ENCODE peak calls at places on chromosomes 1 and 21, in seven cellular contexts. B is lower leg skin, K is uterus, V is transverse colon, A is spleen, G is esophagus squamous epithelium, Z is Peyer's patch. O is an unnamed sample.

GRCh38 chr1:224852901-224853568 is 76.4 kb upstream of the DNAH14 start:
- DNase-seq in V (no peak), K (no peak), Z (no peak), B (no peak), G (no peak), A (no peak), O (no peak)

GRCh38 chr1:92853299-92853698 is 21.5 kb downstream of the RPL5 start:
- DNase-seq in B (no peak), G (no peak), V (no peak), Z (no peak), K (no peak), A (no peak), O (no peak)

GRCh38 chr1:184792450-184792969 is 37.9 kb upstream of the EDEM3 start:
- DNase-seq in V (peak; percentile 74), A (no peak), G (no peak), Z (peak; percentile 73), B (peak; percentile 90), K (peak; percentile 55), O (peak; percentile 97)

GRCh38 chr1:204711947-204712701 is 26.6 kb upstream of the LRRN2 start:
- DNase-seq in G (no peak), Z (peak; percentile 76), K (no peak), B (peak; percentile 77), A (no peak), V (peak; percentile 56), O (no peak)

GRCh38 chr1:53594391-53595180 is 135.4 kb downstream of the DMRTB1 start:
- DNase-seq in A (peak; percentile 72), Z (no peak), K (no peak), G (no peak), B (no peak), V (no peak), O (no peak)

GRCh38 chr1:109928591-109929111 is 18.0 kb downstream of the CSF1 start:
- DNase-seq in V (peak; percentile 36), B (peak; percentile 89), A (no peak), Z (no peak), K (peak; percentile 75), G (no peak), O (peak; percentile 54)

GRCh38 chr1:230853736-230854135 is 14.6 kb downstream of the C1orf198 start:
- DNase-seq in Z (no peak), K (no peak), B (no peak), V (no peak), G (no peak), A (no peak), O (no peak)

GRCh38 chr1:89781494-89782126 is 39.2 kb upstream of the LRRC8D start:
- DNase-seq in G (no peak), A (no peak), V (no peak), Z (no peak), B (no peak), K (no peak), O (no peak)

GRCh38 chr1:173913111-173913510 is 4.0 kb downstream of the SERPINC1 start:
- DNase-seq in B (no peak), V (no peak), Z (no peak), K (no peak), G (no peak), A (no peak), O (no peak)

GRCh38 chr1:94418664-94419655 is 771 bp downstream of the ABCD3 start:
- DNase-seq in G (no peak), A (no peak), B (peak; percentile 89), K (peak; percentile 51), Z (no peak), V (peak; percentile 50), O (peak; percentile 70)

GRCh38 chr1:59903136-59903754 is 23.3 kb downstream of the CYP2J2 start:
- DNase-seq in K (no peak), G (no peak), A (no peak), Z (no peak), V (no peak), B (no peak), O (peak; percentile 42)

GRCh38 chr1:234710381-234710780 is 100.4 kb upstream of the IRF2BP2 start:
- DNase-seq in A (no peak), G (no peak), Z (no peak), K (no peak), V (no peak), B (peak; percentile 67), O (no peak)

GRCh38 chr21:43956667-43957030 is 55.5 kb upstream of the TRAPPC10 start:
- DNase-seq in V (no peak), Z (no peak), B (no peak), K (no peak), A (no peak), G (no peak), O (no peak)

GRCh38 chr21:36428789-36429671 is 43.8 kb downstream of the CHAF1B start:
- DNase-seq in V (no peak), K (no peak), Z (no peak), G (no peak), B (no peak), A (no peak), O (no peak)

GRCh38 chr1:181033128-181033798 is 520 bp upstream of the MR1 start:
- DNase-seq in K (peak; percentile 40), Z (peak; percentile 57), G (no peak), V (peak; percentile 34), A (no peak), B (peak; percentile 88), O (peak; percentile 20)

GRCh38 chr1:186302378-186302920 is 72.6 kb downstream of the TPR start:
- DNase-seq in G (no peak), Z (no peak), K (no peak), V (no peak), B (no peak), A (no peak), O (no peak)

GRCh38 chr1:3236955-3237354 is 168.0 kb downstream of the PRDM16 start:
- DNase-seq in V (no peak), A (no peak), B (no peak), G (no peak), Z (no peak), K (no peak), O (no peak)

GRCh38 chr21:31366825-31367224 is 22.8 kb upstream of the TIAM1 start:
- DNase-seq in B (no peak), A (no peak), K (no peak), Z (no peak), G (no peak), V (no peak), O (no peak)

GRCh38 chr1:98794196-98794886 is 132.8 kb downstream of the SNX7 start:
- DNase-seq in A (no peak), Z (no peak), G (no peak), B (no peak), K (peak; percentile 14), V (peak; percentile 36), O (peak; percentile 62)

DNA sequence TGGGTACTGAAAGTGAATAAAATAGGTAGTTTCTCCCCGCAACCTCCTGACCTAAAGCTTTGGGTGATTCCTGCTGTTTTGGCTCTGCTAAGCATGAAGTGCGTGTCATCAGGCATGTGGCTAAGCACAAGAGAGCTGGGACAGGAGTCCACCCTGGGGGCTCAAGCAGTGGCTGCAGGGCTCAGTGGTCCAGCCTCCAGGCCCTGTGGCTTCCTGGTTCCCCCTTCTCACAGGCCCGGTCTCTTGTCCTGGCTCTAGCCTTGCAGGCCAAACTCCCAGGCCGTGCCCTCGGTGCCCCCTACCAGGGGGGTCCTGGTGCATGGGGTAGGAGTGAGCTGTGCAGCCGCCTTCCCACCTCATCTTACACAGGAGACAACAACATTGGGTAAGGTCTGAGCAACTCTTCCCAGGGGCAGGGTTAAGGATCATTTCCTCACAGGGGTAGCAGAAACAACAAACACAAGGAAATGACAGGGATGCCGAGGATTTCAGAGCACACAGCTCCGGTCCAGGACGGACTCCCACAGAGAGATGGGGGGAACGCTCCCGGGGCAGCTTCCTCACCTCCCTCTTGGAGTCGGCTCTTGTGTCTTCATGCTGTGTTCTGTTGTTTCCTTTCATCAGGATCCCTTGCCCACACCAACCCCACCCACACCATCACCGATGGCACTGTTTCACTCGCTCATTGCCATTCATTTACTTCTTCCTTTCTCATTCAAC is 19.8 kb upstream of the SLC2A1 start:
- DNase-seq in B (no peak), A (no peak), G (no peak), V (no peak), Z (no peak), K (no peak), O (no peak)
- TF ChIP-seq POLR2A in B (no peak), A (no peak), G (no peak), V (no peak), Z (no peak), K (no peak), O (no peak)

GRCh38 chr1:150613061-150613920 is 16.1 kb downstream of the ENSA start:
- DNase-seq in V (peak; percentile 69), Z (no peak), A (no peak), K (no peak), G (no peak), B (no peak), O (peak; percentile 44)
- TF ChIP-seq POLR2A in V (no peak), Z (no peak), A (no peak), K (no peak), G (peak; percentile 21), B (no peak), O (no peak)

DNA sequence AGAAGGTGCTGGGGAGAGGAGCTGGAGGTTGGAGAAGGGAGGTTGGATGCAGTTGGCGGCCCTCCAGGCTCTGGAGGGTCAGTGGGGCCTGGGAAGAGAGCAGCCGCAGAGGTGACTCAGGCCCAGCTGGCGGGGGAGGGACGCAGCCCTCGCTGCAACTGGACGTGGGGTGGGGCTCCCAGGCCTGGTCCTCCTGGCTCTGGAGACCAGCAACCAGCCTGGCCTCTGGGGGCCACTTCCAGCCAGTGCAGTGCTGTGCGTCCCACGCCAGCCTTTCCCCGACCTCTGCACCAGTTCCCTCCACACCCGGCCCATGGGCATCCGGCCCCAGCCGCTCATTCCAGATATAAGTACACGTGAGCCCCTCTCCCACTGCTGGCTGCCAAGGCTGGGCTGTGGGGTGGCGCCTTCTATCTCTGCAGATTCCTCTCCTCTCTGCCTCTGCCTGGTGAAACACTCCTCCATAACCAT is 38.0 kb upstream of the COL18A1 start:
- DNase-seq in G (no peak), V (peak; percentile 55), K (peak; percentile 90), A (no peak), Z (peak; percentile 60), B (peak; percentile 90), O (peak; percentile 65)
- TF ChIP-seq POLR2A in G (no peak), V (no peak), K (no peak), A (no peak), Z (no peak), B (no peak), O (no peak)

DNA sequence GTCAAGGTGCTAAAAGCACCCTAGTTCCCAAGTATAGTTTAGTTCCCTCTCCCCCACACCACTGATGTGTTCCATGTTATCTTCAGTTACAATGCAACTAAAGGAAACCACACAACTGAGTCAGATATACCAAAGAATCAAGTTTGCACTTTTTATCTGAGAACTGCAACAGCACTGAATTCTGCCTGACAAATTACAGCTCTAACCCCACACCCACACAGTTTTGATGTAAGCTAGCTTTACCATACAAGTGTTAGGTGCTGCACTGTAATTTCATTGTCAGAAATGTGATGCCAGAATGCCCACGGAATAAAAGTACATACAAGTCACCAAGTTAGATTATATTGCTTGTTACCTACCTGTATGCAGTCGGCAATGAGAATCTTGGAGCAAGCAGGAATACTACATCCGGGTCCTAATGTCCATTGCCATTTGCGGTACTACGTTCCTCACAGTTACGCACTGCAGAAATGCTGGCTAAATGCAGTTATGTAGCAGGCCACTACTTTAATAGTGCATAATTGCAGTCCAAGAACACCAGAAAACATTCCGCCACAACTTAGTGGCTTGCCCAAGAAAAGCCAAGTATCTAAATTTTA is 12.1 kb downstream of the SFPQ start:
- DNase-seq in V (no peak), Z (no peak), G (no peak), B (no peak), K (no peak), A (no peak), O (no peak)
- TF ChIP-seq POLR2A in V (no peak), Z (no peak), G (no peak), B (no peak), K (no peak), A (no peak), O (no peak)

GRCh38 chr1:154831470-154831869 is 38.6 kb downstream of the KCNN3 start:
- DNase-seq in A (no peak), B (no peak), G (no peak), Z (no peak), K (no peak), V (no peak), O (no peak)
- TF ChIP-seq POLR2A in A (no peak), B (no peak), G (no peak), Z (no peak), K (no peak), V (no peak), O (no peak)